ENCODE peak calls at places on chromosome 2, in seven cellular contexts. W, A, I, H, O, G and K are unnamed samples.

GRCh38 chr2:150548527-150548926 is 61.1 kb upstream of the RND3 start:
- DNase-seq in A (no peak), G (no peak), O (no peak), H (no peak), W (no peak), I (peak), K (no peak)

GRCh38 chr2:207760453-207760852 is 9.3 kb downstream of the FZD5 start:
- DNase-seq in G (no peak), I (no peak), O (no peak), H (no peak), W (no peak), A (no peak), K (no peak)

GRCh38 chr2:109000654-109001600 is 11.9 kb upstream of the EDAR start:
- DNase-seq in H (no peak), O (no peak), G (no peak), W (no peak), A (no peak), I (no peak), K (no peak)

GRCh38 chr2:75221872-75222271 is 22.6 kb upstream of the TACR1 start:
- DNase-seq in O (no peak), G (no peak), I (no peak), W (no peak), A (no peak), H (no peak), K (no peak)

GRCh38 chr2:240782886-240783818 is 36.9 kb downstream of the KIF1A start:
- DNase-seq in I (no peak), W (no peak), O (no peak), G (no peak), H (no peak), A (no peak), K (no peak)

GRCh38 chr2:200127852-200128251 is 172.5 kb downstream of the MAIP1 start:
- DNase-seq in W (no peak), G (no peak), O (no peak), I (no peak), A (no peak), H (no peak), K (no peak)

GRCh38 chr2:43397411-43397810 is 171.0 kb upstream of the ZFP36L2 start:
- DNase-seq in W (no peak), G (no peak), H (no peak), A (no peak), I (no peak), O (no peak), K (no peak)

GRCh38 chr2:133993160-133993559 is 260.7 kb upstream of the MGAT5 start:
- DNase-seq in A (no peak), H (no peak), O (no peak), I (no peak), W (peak), G (no peak), K (no peak)

GRCh38 chr2:171260471-171261424 is 100.1 kb upstream of the TLK1 start:
- DNase-seq in W (no peak), I (peak), G (peak), O (peak), A (no peak), H (no peak), K (peak)

GRCh38 chr2:66437601-66438497 is 2.9 kb downstream of the MEIS1 start:
- DNase-seq in G (no peak), I (peak), H (no peak), A (no peak), W (no peak), O (no peak), K (no peak)

GRCh38 chr2:64330691-64331429 is 123.1 kb upstream of the LGALSL start:
- DNase-seq in A (peak), W (peak), G (peak), H (peak), I (peak), O (peak), K (peak)

GRCh38 chr2:72793798-72794447 is 31.9 kb downstream of the EXOC6B start:
- DNase-seq in I (no peak), H (no peak), O (no peak), A (no peak), G (no peak), W (no peak), K (no peak)

GRCh38 chr2:201129044-201129505 is 13.1 kb downstream of the CFLAR start:
- DNase-seq in H (no peak), G (no peak), A (no peak), O (no peak), I (no peak), W (peak), K (no peak)

GRCh38 chr2:121038431-121038830 is 246.6 kb downstream of the TFCP2L1 start:
- DNase-seq in W (no peak), I (no peak), O (no peak), H (no peak), A (no peak), G (no peak), K (no peak)

GRCh38 chr2:83782122-83782521 is 677.0 kb downstream of the SUCLG1 start:
- DNase-seq in G (no peak), H (no peak), I (peak), A (no peak), O (no peak), W (no peak), K (no peak)

GRCh38 chr2:69046221-69046662 is 33.3 kb downstream of the ANTXR1 start:
- DNase-seq in I (no peak), G (no peak), A (no peak), W (peak), H (no peak), O (no peak), K (no peak)

GRCh38 chr2:109533823-109534222 is 79.9 kb downstream of the SEPTIN10 start:
- DNase-seq in G (no peak), A (no peak), H (no peak), I (no peak), W (peak), O (no peak), K (no peak)

GRCh38 chr2:236731767-236732580 is 162.3 kb downstream of the ACKR3 start:
- DNase-seq in O (no peak), H (no peak), W (no peak), I (no peak), G (no peak), A (peak), K (no peak)

GRCh38 chr2:20509766-20510490 is 63.1 kb downstream of the RHOB start:
- DNase-seq in G (no peak), O (no peak), W (peak), H (no peak), A (no peak), I (peak), K (no peak)

GRCh38 chr2:190742431-190742830 is 93.5 kb downstream of the NAB1 start:
- DNase-seq in W (no peak), O (no peak), A (no peak), H (no peak), G (no peak), I (no peak), K (no peak)

GRCh38 chr2:120736955-120737801 is 1.5 kb downstream of the GLI2 start:
- DNase-seq in G (no peak), H (peak), O (no peak), A (no peak), W (peak), I (peak), K (no peak)

GRCh38 chr2:168687314-168687713 is 115.1 kb upstream of the NOSTRIN start:
- DNase-seq in W (no peak), A (peak), O (no peak), G (peak), I (peak), H (no peak), K (no peak)

GRCh38 chr2:61357681-61358080 is 113.2 kb downstream of the USP34 start:
- DNase-seq in G (no peak), I (no peak), W (no peak), H (no peak), O (no peak), A (no peak), K (no peak)

GRCh38 chr2:189854152-189854551 is 69.9 kb downstream of the PMS1 start:
- DNase-seq in W (no peak), H (no peak), I (no peak), A (no peak), G (no peak), O (no peak), K (no peak)

GRCh38 chr2:136006658-136007057 is 21.2 kb upstream of the DARS1 start:
- DNase-seq in I (peak), W (no peak), A (no peak), H (no peak), G (no peak), O (no peak), K (no peak)

GRCh38 chr2:219352448-219353023 is 20.0 kb upstream of the RESP18 start:
- DNase-seq in H (peak), A (peak), I (peak), W (peak), G (peak), O (peak), K (peak)

GRCh38 chr2:235330775-235331438 is 162.9 kb upstream of the AGAP1 start:
- DNase-seq in G (no peak), H (no peak), A (no peak), I (no peak), W (no peak), O (no peak), K (no peak)

GRCh38 chr2:10406016-10406415 is 42.1 kb downstream of the ODC1 start:
- DNase-seq in H (no peak), O (no peak), G (no peak), A (no peak), W (no peak), I (no peak), K (no peak)

GRCh38 chr2:193357508-193357907 is 1162.8 kb upstream of the TMEFF2 start:
- DNase-seq in H (no peak), O (no peak), I (no peak), G (no peak), A (no peak), W (no peak), K (no peak)

GRCh38 chr2:129732630-129733026 is 246.8 kb upstream of the RAB6C start:
- DNase-seq in G (no peak), W (no peak), I (no peak), A (no peak), O (no peak), H (no peak), K (no peak)

GRCh38 chr2:46555011-46555410 is 75.6 kb downstream of the TMEM247 start:
- DNase-seq in G (no peak), O (no peak), I (peak), H (peak), W (no peak), A (no peak), K (no peak)

GRCh38 chr2:157785200-157785599 is 90.9 kb downstream of the ACVR1 start:
- DNase-seq in H (no peak), I (no peak), O (no peak), G (no peak), A (no peak), W (no peak), K (no peak)

GRCh38 chr2:5587726-5588125 is 104.5 kb upstream of the SOX11 start:
- DNase-seq in O (no peak), W (no peak), I (no peak), A (no peak), H (no peak), G (no peak), K (no peak)

GRCh38 chr2:36452279-36452678 is 96.7 kb downstream of the CRIM1 start:
- DNase-seq in H (no peak), A (no peak), O (no peak), G (no peak), W (no peak), I (no peak), K (no peak)

GRCh38 chr2:149715005-149715592 is 127.5 kb upstream of the MMADHC start:
- DNase-seq in A (no peak), W (no peak), G (no peak), O (no peak), I (peak), H (no peak), K (no peak)

GRCh38 chr2:178484245-178485041 is 4.2 kb downstream of the PLEKHA3 start:
- DNase-seq in I (no peak), H (no peak), O (no peak), A (peak), G (no peak), W (peak), K (no peak)

GRCh38 chr2:135121016-135121657 is 69.0 kb downstream of the RAB3GAP1 start:
- DNase-seq in O (no peak), G (no peak), I (no peak), H (no peak), W (no peak), A (no peak), K (no peak)

GRCh38 chr2:20424300-20425290 is 22.3 kb upstream of the RHOB start:
- DNase-seq in H (no peak), O (peak), A (peak), G (peak), W (peak), I (peak), K (peak)

GRCh38 chr2:118061135-118061955 is 26.9 kb upstream of the INSIG2 start:
- DNase-seq in I (peak), O (peak), W (no peak), G (peak), A (peak), H (no peak), K (peak)

GRCh38 chr2:53515435-53516332 is 251.9 kb upstream of the CHAC2 start:
- DNase-seq in A (no peak), H (no peak), G (no peak), I (peak), O (no peak), W (no peak), K (no peak)
- TF ChIP-seq CTCF in A (no peak), H (no peak), G (no peak), I (peak), O (no peak), W (no peak), K (no peak)

GRCh38 chr2:102074167-102074778 is 68.3 kb upstream of the IL1R1 start:
- DNase-seq in W (no peak), I (no peak), G (peak), O (no peak), H (no peak), A (no peak), K (no peak)
- TF ChIP-seq CTCF in W (no peak), I (no peak), G (no peak), O (no peak), H (no peak), A (no peak), K (no peak)

GRCh38 chr2:223618172-223619035 is 16.2 kb upstream of the SCG2 start:
- DNase-seq in A (no peak), W (no peak), H (no peak), O (no peak), G (no peak), I (peak), K (no peak)
- TF ChIP-seq CTCF in A (no peak), W (no peak), H (no peak), O (no peak), G (no peak), I (peak), K (no peak)

DNA sequence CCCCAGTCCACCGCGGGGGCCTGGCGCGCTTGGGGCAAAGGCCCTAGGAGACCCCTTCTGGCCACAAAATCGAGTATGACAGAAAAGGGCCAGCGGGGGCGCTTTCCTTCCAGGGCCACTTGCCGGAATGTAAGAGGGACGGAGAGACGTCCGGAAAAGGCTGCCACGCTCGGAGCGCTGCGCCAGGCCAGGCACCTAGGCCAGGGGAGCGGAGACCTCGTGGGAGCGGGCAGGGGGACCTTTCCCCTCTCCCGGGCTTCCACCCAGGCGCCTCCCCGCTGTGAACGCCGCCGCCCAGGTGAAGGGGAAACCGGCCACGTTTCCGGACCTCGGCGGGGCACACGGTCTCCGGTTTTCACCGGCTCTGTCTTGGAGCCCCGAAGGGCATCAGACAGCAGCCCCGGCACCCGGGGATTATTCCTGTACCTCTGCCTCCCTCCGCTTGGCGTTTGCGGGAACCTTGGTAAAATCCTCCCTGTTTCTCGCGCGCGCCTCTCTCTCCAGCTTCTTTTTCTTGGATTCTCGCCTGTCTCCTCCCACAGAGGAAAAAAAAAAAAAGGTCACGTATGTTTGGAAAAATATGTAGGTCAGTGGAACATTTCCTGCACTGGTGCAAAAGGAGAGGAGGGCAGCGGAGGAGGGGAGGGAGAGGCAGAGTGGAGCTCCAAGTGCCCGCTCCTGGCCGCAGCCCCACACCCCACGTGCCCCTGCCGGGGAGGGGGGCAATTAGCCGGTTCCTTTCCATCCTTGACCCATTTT is 1.2 kb upstream of the NPAS2 start:
- DNase-seq in W (peak), H (peak), G (no peak), I (peak), O (peak), A (peak), K (peak)
- TF ChIP-seq CTCF in W (peak), H (peak), G (no peak), I (peak), O (no peak), A (no peak), K (no peak)

GRCh38 chr2:210210185-210210584 is 15.1 kb downstream of the ACADL start:
- DNase-seq in A (no peak), I (no peak), O (no peak), H (no peak), G (no peak), W (no peak), K (no peak)
- TF ChIP-seq CTCF in A (no peak), I (no peak), O (no peak), H (no peak), G (no peak), W (no peak), K (no peak)

GRCh38 chr2:155708052-155708451 is 624.5 kb downstream of the NR4A2 start:
- DNase-seq in H (no peak), G (no peak), W (no peak), I (peak), O (no peak), A (no peak), K (no peak)
- TF ChIP-seq CTCF in H (no peak), G (no peak), W (no peak), I (peak), O (no peak), A (no peak), K (peak)

DNA sequence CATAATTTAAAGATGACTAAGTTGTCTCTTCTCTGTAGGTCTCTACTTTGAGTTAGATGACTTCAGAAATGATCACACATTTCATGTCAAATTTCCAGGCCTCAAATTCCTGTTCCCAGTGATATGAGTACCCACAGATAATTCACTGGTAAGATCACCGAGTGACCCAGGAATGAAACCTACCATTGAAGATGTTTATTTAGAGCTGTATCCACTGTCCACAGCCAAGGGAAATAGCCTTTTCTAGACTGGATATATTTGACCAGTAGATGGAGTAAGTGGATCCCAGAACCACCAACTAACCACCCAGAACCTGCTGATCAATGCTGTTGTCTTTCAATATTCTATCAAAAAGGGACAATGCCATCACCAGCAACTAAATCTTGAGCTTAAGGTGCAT is 238.8 kb downstream of the SLC8A1 start:
- DNase-seq in A (no peak), O (peak), H (no peak), W (no peak), G (no peak), I (peak), K (no peak)
- TF ChIP-seq CTCF in A (peak), O (no peak), H (peak), W (no peak), G (no peak), I (peak), K (no peak)

GRCh38 chr2:181046833-181047232 is 66.4 kb downstream of the UBE2E3 start:
- DNase-seq in H (no peak), I (no peak), O (no peak), A (no peak), G (no peak), W (no peak), K (no peak)
- TF ChIP-seq CTCF in H (no peak), I (no peak), O (no peak), A (no peak), G (no peak), W (no peak), K (no peak)